ENCODE peak calls at places on chromosomes 13 and 19, in six cellular contexts. R is esophagus squamous epithelium; Q is stimulated activated CD4-positive, alpha-beta T cell treated with anti-CD3 and anti-CD28 coated beads, Interleukin-1b, Interleukin-23, amount 100 ng/mL, for 1 hour; J is RWPE1; K is heart right ventricle; V is hepatocyte. L is an unnamed sample.

GRCh38 chr13:93496985-93497673 is 270.5 kb downstream of the GPC6 start:
- DNase-seq in R (no peak), Q (no peak), J (no peak), K (no peak), V (peak; percentile 40), L (no peak)

GRCh38 chr19:12364391-12365093 is 941 bp downstream of the ZNF442 start:
- DNase-seq in R (no peak), Q (no peak), J (peak; percentile 8), K (peak; percentile 13), V (peak; percentile 33), L (no peak)

GRCh38 chr13:40269086-40269485 is 397.4 kb downstream of the FOXO1 start:
- DNase-seq in R (no peak), Q (no peak), J (no peak), K (no peak), V (no peak), L (no peak)

GRCh38 chr13:97259787-97260641 is 37.9 kb downstream of the MBNL2 start:
- DNase-seq in R (no peak), Q (no peak), J (peak; percentile 46), K (no peak), V (peak; percentile 73), L (peak; percentile 78)

GRCh38 chr13:49097374-49097773 is 121.7 kb downstream of the FNDC3A start:
- DNase-seq in R (no peak), Q (no peak), J (peak; percentile 60), K (no peak), V (no peak), L (no peak)

GRCh38 chr13:27980280-27980998 is 8.1 kb downstream of the URAD start:
- DNase-seq in R (no peak), Q (no peak), J (no peak), K (no peak), V (peak; percentile 75), L (no peak)

GRCh38 chr19:51712461-51713081 is 11.2 kb downstream of the HAS1 start:
- DNase-seq in R (no peak), Q (no peak), J (peak; percentile 75), K (no peak), V (peak; percentile 57), L (no peak)

GRCh38 chr13:104140557-104140956 is 1074.3 kb upstream of the SLC10A2 start:
- DNase-seq in R (no peak), Q (no peak), J (no peak), K (no peak), V (no peak), L (no peak)

GRCh38 chr19:33673996-33674395 is 52.2 kb downstream of the CHST8 start:
- DNase-seq in R (no peak), Q (no peak), J (no peak), K (no peak), V (peak; percentile 1), L (no peak)

GRCh38 chr13:41075034-41075433 is 13.7 kb downstream of the WBP4 start:
- DNase-seq in R (no peak), Q (no peak), J (peak; percentile 53), K (no peak), V (peak; percentile 67), L (peak; percentile 20)

GRCh38 chr13:28322256-28322895 is 172.6 kb downstream of the FLT1 start:
- DNase-seq in R (no peak), Q (no peak), J (no peak), K (no peak), V (no peak), L (peak; percentile 39)

GRCh38 chr13:110869805-110870706 is 44.8 kb downstream of the ANKRD10 start:
- DNase-seq in R (peak; percentile 57), Q (no peak), J (peak; percentile 96), K (peak; percentile 64), V (peak; percentile 91), L (peak; percentile 95)